ENCODE peak calls at places on chromosome 19, in six cellular contexts. O is NCI-H774, N is COR-L47, Z is T-helper 9 cell, E is IMR-90, A is NCI-H2171 treated with DMSO at 0.1 percent for 48 hours. T is an unnamed sample.

GRCh38 chr19:30360378-30361106 is 11.6 kb upstream of the ZNF536 start:
- DNase-seq in O (no peak), N (no peak), Z (no peak), E (no peak), A (no peak), T (no peak)

GRCh38 chr19:4267101-4267900 is 11.8 kb upstream of the SHD start:
- DNase-seq in O (no peak), N (peak), Z (peak), E (peak), A (peak), T (no peak)

GRCh38 chr19:408441-409005 is 424 bp downstream of the C2CD4C start:
- DNase-seq in O (peak), N (peak), Z (no peak), E (no peak), A (no peak), T (no peak)

GRCh38 chr19:14786421-14786851 is 8.1 kb upstream of the ADGRE2 start:
- DNase-seq in O (no peak), N (no peak), Z (no peak), E (no peak), A (no peak), T (peak)

GRCh38 chr19:6204866-6205723 is 69.6 kb downstream of the ACSBG2 start:
- DNase-seq in O (no peak), N (no peak), Z (no peak), E (no peak), A (no peak), T (no peak)

GRCh38 chr19:460877-461609 is at the start of gene SHC2:
- DNase-seq in O (peak), N (peak), Z (no peak), E (no peak), A (no peak), T (no peak)

GRCh38 chr19:52398091-52398461 is 427 bp downstream of the ZNF528 start:
- DNase-seq in O (no peak), N (no peak), Z (no peak), E (peak), A (no peak), T (no peak)

GRCh38 chr19:33668968-33669367 is 47.2 kb downstream of the CHST8 start:
- DNase-seq in O (no peak), N (no peak), Z (no peak), E (no peak), A (no peak), T (no peak)

GRCh38 chr19:17867087-17867486 is 4.7 kb upstream of the SLC5A5 start:
- DNase-seq in O (no peak), N (no peak), Z (no peak), E (no peak), A (peak), T (no peak)

GRCh38 chr19:3176715-3177501 is 1.7 kb upstream of the S1PR4 start:
- DNase-seq in O (no peak), N (no peak), Z (peak), E (peak), A (no peak), T (no peak)

GRCh38 chr19:31235806-31236205 is 113.4 kb downstream of the TSHZ3 start:
- DNase-seq in O (no peak), N (no peak), Z (no peak), E (no peak), A (no peak), T (no peak)

GRCh38 chr19:14425696-14426138 is 6.6 kb upstream of the DDX39A start:
- DNase-seq in O (no peak), N (no peak), Z (no peak), E (peak), A (no peak), T (no peak)

GRCh38 chr19:13817018-13817614 is 21.9 kb downstream of the ZSWIM4 start:
- DNase-seq in O (peak), N (peak), Z (no peak), E (no peak), A (no peak), T (peak)

GRCh38 chr19:28614634-28615545 is 598.1 kb downstream of the UQCRFS1 start:
- DNase-seq in O (no peak), N (no peak), Z (no peak), E (no peak), A (no peak), T (no peak)

GRCh38 chr19:41997851-41998229 is 3.8 kb upstream of the ATP1A3 start:
- DNase-seq in O (no peak), N (peak), Z (no peak), E (no peak), A (peak), T (no peak)

T was measured in GM06990.